ENCODE peak calls at places on chromosomes 7 and 10, in four cellular contexts. One of them, this sample, is unnamed.

GRCh38 chr10:22931948-22932347 is 4.1 kb downstream of the ARMC3 start:
- DNase-seq in Calu3: peak
- DNase-seq in kidney tubule cell: peak
- DNase-seq in HFFc6: peak
- DNase-seq in this sample: no peak

GRCh38 chr10:43815486-43815885 is 166.8 kb upstream of the ZNF32 start:
- DNase-seq in HFFc6: no peak
- DNase-seq in kidney tubule cell: no peak
- DNase-seq in Calu3: no peak
- DNase-seq in this sample: no peak

GRCh38 chr7:80466638-80467037 is 45.2 kb downstream of the GNAT3 start:
- DNase-seq in Calu3: no peak
- DNase-seq in kidney tubule cell: no peak
- DNase-seq in HFFc6: no peak
- DNase-seq in this sample: no peak

GRCh38 chr7:52944916-52945315 is 90.5 kb upstream of the POM121L12 start:
- DNase-seq in HFFc6: no peak
- DNase-seq in Calu3: no peak
- DNase-seq in kidney tubule cell: peak
- DNase-seq in this sample: no peak

GRCh38 chr7:1608318-1608717 is 38.5 kb upstream of the PSMG3 start:
- DNase-seq in Calu3: no peak
- DNase-seq in kidney tubule cell: no peak
- DNase-seq in HFFc6: no peak
- DNase-seq in this sample: no peak

GRCh38 chr10:67175354-67175753 is 249.5 kb downstream of the LRRTM3 start:
- DNase-seq in HFFc6: no peak
- DNase-seq in kidney tubule cell: no peak
- DNase-seq in Calu3: no peak
- DNase-seq in this sample: no peak

GRCh38 chr7:26865094-26865388 is 651 bp upstream of the SKAP2 start:
- DNase-seq in Calu3: no peak
- DNase-seq in HFFc6: no peak
- DNase-seq in kidney tubule cell: no peak
- DNase-seq in this sample: no peak

GRCh38 chr10:127797339-127797738 is 60.4 kb downstream of the FOXI2 start:
- DNase-seq in HFFc6: no peak
- DNase-seq in kidney tubule cell: peak
- DNase-seq in Calu3: no peak
- DNase-seq in this sample: no peak

GRCh38 chr10:44827431-44828006 is 83.6 kb upstream of the TMEM72 start:
- DNase-seq in Calu3: peak
- DNase-seq in kidney tubule cell: peak
- DNase-seq in HFFc6: no peak
- DNase-seq in this sample: no peak

GRCh38 chr7:20075992-20076813 is 141.0 kb downstream of the MACC1 start:
- DNase-seq in Calu3: no peak
- DNase-seq in HFFc6: no peak
- DNase-seq in kidney tubule cell: no peak
- DNase-seq in this sample: no peak

GRCh38 chr10:37763132-37763531 is 94.3 kb downstream of the ZNF248 start:
- DNase-seq in Calu3: no peak
- DNase-seq in HFFc6: no peak
- DNase-seq in kidney tubule cell: no peak
- DNase-seq in this sample: no peak

GRCh38 chr7:133662830-133663229 is 410.0 kb downstream of the EXOC4 start:
- DNase-seq in Calu3: no peak
- DNase-seq in kidney tubule cell: no peak
- DNase-seq in HFFc6: no peak
- DNase-seq in this sample: no peak

GRCh38 chr7:85564861-85565630 is 378.2 kb upstream of the SEMA3D start:
- DNase-seq in HFFc6: peak
- DNase-seq in kidney tubule cell: peak
- DNase-seq in Calu3: no peak
- DNase-seq in this sample: no peak

GRCh38 chr10:73873163-73873842 is 1.1 kb downstream of the CAMK2G start:
- DNase-seq in kidney tubule cell: no peak
- DNase-seq in HFFc6: no peak
- DNase-seq in Calu3: no peak
- DNase-seq in this sample: no peak

GRCh38 chr7:124263232-124263827 is 230.5 kb upstream of the TMEM229A start:
- DNase-seq in Calu3: peak
- DNase-seq in kidney tubule cell: peak
- DNase-seq in HFFc6: no peak
- DNase-seq in this sample: no peak

GRCh38 chr7:150988230-150989226 is 2.3 kb upstream of the NOS3 start:
- DNase-seq in kidney tubule cell: no peak
- DNase-seq in Calu3: no peak
- DNase-seq in HFFc6: no peak
- DNase-seq in this sample: peak

GRCh38 chr7:101870361-101871062 is 53.1 kb downstream of the CUX1 start:
- DNase-seq in HFFc6: no peak
- DNase-seq in Calu3: peak
- DNase-seq in kidney tubule cell: peak
- DNase-seq in this sample: no peak

GRCh38 chr7:96330193-96330592 is 8.3 kb upstream of the SLC25A13 start:
- DNase-seq in HFFc6: no peak
- DNase-seq in kidney tubule cell: no peak
- DNase-seq in Calu3: no peak
- DNase-seq in this sample: peak

GRCh38 chr7:139016931-139017511 is 18.8 kb downstream of the ZC3HAV1L start:
- DNase-seq in HFFc6: peak
- DNase-seq in Calu3: peak
- DNase-seq in kidney tubule cell: peak
- DNase-seq in this sample: peak